ENCODE peak calls at places on chromosomes 12 and 14, in eight cellular contexts. M is fibroblast of mammary gland, T is lung, J is astrocyte of the spinal cord, I is neural progenitor cell, C is spleen, S is Peyer's patch, O is HFF-Myc. A is an unnamed sample.

GRCh38 chr14:73797540-73797925 is 54.1 kb upstream of the PTGR2 start:
- DNase-seq in M (no peak), T (no peak), J (no peak), I (no peak), C (no peak), S (no peak), O (no peak), A (no peak)

GRCh38 chr12:1592444-1593231 is 1.7 kb downstream of the FBXL14 start:
- DNase-seq in M (peak), T (no peak), J (peak), I (peak), C (peak), S (peak), O (no peak), A (peak)

GRCh38 chr14:66139432-66139831 is 346.7 kb upstream of the CCDC196 start:
- DNase-seq in M (no peak), T (no peak), J (no peak), I (no peak), C (no peak), S (no peak), O (no peak), A (no peak)

GRCh38 chr14:94051115-94051514 is 25.0 kb downstream of the OTUB2 start:
- DNase-seq in M (peak), T (peak), J (peak), I (peak), C (peak), S (no peak), O (no peak), A (no peak)

GRCh38 chr12:123449103-123449736 is 8.7 kb upstream of the SNRNP35 start:
- DNase-seq in M (no peak), T (no peak), J (no peak), I (no peak), C (no peak), S (no peak), O (no peak), A (no peak)

GRCh38 chr14:61537567-61538463 is 157.5 kb upstream of the HIF1A start:
- DNase-seq in M (peak), T (peak), J (peak), I (peak), C (no peak), S (no peak), O (no peak), A (no peak)

GRCh38 chr12:132837693-132838463 is 9.2 kb upstream of the GOLGA3 start:
- DNase-seq in M (peak), T (no peak), J (no peak), I (no peak), C (no peak), S (no peak), O (no peak), A (no peak)

GRCh38 chr12:76026643-76027063 is 4.9 kb downstream of the PHLDA1 start:
- DNase-seq in M (peak), T (no peak), J (peak), I (no peak), C (no peak), S (no peak), O (no peak), A (no peak)

GRCh38 chr12:28415755-28416154 is 225.5 kb downstream of the CCDC91 start:
- DNase-seq in M (peak), T (no peak), J (peak), I (no peak), C (no peak), S (no peak), O (no peak), A (no peak)

GRCh38 chr12:105561981-105562726 is 231.7 kb downstream of the C12orf75 start:
- DNase-seq in M (peak), T (peak), J (peak), I (no peak), C (no peak), S (no peak), O (no peak), A (no peak)

GRCh38 chr12:109763201-109763841 is 49.7 kb downstream of the FAM222A start:
- DNase-seq in M (peak), T (no peak), J (peak), I (no peak), C (no peak), S (no peak), O (peak), A (no peak)

GRCh38 chr14:28759658-28760313 is 6.8 kb upstream of the FOXG1 start:
- DNase-seq in M (no peak), T (no peak), J (no peak), I (peak), C (no peak), S (no peak), O (no peak), A (no peak)

GRCh38 chr14:33611405-33612183 is 339.3 kb downstream of the EGLN3 start:
- DNase-seq in M (peak), T (no peak), J (peak), I (no peak), C (no peak), S (no peak), O (no peak), A (no peak)

GRCh38 chr12:91985002-91985767 is 160.5 kb downstream of the BTG1 start:
- DNase-seq in M (peak), T (no peak), J (peak), I (no peak), C (no peak), S (no peak), O (no peak), A (no peak)

GRCh38 chr12:47281667-47282171 is 202.0 kb upstream of the AMIGO2 start:
- DNase-seq in M (peak), T (no peak), J (peak), I (no peak), C (no peak), S (no peak), O (no peak), A (no peak)

GRCh38 chr12:59077153-59077930 is 157.0 kb upstream of the LRIG3 start:
- DNase-seq in M (no peak), T (no peak), J (no peak), I (peak), C (no peak), S (no peak), O (no peak), A (no peak)

GRCh38 chr12:59078027-59078426 is 157.7 kb upstream of the LRIG3 start:
- DNase-seq in M (no peak), T (no peak), J (no peak), I (no peak), C (no peak), S (no peak), O (no peak), A (no peak)

GRCh38 chr12:59075141-59075540 is 154.8 kb upstream of the LRIG3 start:
- DNase-seq in M (no peak), T (no peak), J (no peak), I (no peak), C (no peak), S (no peak), O (no peak), A (no peak)

GRCh38 chr12:59076611-59077010 is 156.3 kb upstream of the LRIG3 start:
- DNase-seq in M (no peak), T (no peak), J (no peak), I (no peak), C (no peak), S (no peak), O (no peak), A (no peak)

DNA sequence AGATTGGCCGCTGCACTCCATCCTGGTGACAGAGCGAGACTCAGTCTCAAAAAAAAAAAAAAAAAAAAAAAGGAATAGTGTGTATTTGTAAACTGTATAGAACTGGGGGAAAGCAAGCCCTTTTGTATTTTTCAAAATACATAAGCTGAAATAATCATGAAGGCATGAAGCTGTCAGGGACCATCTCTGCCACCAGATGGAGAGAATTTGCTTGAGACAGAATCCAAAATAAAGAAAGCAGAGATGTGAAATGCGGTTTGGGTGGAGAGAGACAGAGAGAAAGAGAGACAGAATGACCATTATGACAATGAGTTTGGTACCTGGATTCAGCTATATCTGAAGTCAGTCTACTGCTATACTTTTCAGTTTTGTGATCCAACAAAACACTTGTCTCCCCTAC is 155.7 kb upstream of the LRIG3 start:
- DNase-seq in M (no peak), T (no peak), J (no peak), I (no peak), C (no peak), S (no peak), O (no peak), A (no peak)
- TF ChIP-seq CTCF in M (peak), T (no peak), J (peak), I (no peak), C (no peak), S (no peak), O (no peak), A (no peak)

GRCh38 chr12:89960011-89960507 is 251.4 kb upstream of the ATP2B1 start:
- DNase-seq in M (peak), T (no peak), J (no peak), I (no peak), C (no peak), S (no peak), O (no peak), A (peak)

GRCh38 chr12:89965993-89966392 is 257.4 kb upstream of the ATP2B1 start:
- DNase-seq in M (no peak), T (no peak), J (no peak), I (no peak), C (no peak), S (no peak), O (no peak), A (no peak)

GRCh38 chr12:89959188-89959587 is 250.6 kb upstream of the ATP2B1 start:
- DNase-seq in M (no peak), T (no peak), J (no peak), I (no peak), C (no peak), S (no peak), O (no peak), A (no peak)

GRCh38 chr12:89960607-89961394 is 252.2 kb upstream of the ATP2B1 start:
- DNase-seq in M (peak), T (no peak), J (no peak), I (no peak), C (no peak), S (no peak), O (no peak), A (no peak)

GRCh38 chr12:89962648-89963047 is 254.0 kb upstream of the ATP2B1 start:
- DNase-seq in M (peak), T (no peak), J (no peak), I (no peak), C (no peak), S (no peak), O (no peak), A (no peak)
- TF ChIP-seq CTCF in M (peak), T (no peak), J (peak), I (peak), C (no peak), S (peak), O (no peak), A (no peak)

GRCh38 chr14:104252256-104253215 is 114.1 kb downstream of the KIF26A start:
- DNase-seq in M (no peak), T (no peak), J (no peak), I (no peak), C (no peak), S (no peak), O (no peak), A (peak)
- TF ChIP-seq CTCF in M (no peak), T (no peak), J (no peak), I (peak), C (no peak), S (no peak), O (no peak), A (no peak)

DNA sequence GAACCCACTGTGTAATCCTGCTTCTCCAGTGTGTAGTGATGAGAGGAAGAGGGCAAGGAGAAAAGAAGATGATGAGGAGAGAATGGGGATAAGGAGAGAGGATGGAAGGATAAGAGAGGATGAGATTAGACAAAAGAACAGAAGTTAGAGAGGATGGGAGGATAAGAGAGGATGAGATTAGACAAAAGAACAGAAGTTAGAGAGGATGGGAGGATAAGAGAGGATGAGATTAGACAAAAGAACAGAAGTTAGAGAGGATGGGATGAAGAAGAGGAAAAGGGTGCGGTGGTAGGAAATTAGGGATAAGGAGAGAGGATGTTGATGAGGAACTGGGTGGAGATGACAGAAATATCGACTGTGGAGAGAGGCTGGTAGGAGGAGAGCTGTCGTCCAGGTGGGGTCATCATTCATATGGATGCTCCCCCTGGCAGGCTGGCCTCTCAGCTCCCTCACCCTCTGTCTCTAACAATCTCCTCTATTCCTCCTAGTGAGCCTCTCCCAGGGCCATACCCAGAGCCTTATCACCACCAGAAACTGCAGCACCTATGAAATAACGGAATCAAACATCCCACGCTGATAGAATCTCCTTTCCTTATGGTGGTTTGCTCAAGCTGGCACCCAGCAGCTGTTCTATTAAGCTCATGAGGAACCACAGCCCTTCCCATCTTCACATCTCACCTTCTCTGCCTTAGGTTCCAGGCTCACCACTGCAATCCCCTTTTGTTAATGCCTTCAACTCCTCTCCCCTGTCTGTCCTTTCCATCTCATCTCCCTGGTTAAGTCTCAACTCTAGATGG is 6.0 kb upstream of the CIROP start:
- DNase-seq in M (no peak), T (no peak), J (no peak), I (no peak), C (peak), S (no peak), O (no peak), A (no peak)
- TF ChIP-seq CTCF in M (no peak), T (no peak), J (no peak), I (no peak), C (no peak), S (no peak), O (no peak), A (no peak)

GRCh38 chr12:94980577-94980976 is 22.9 kb downstream of the NDUFA12 start:
- DNase-seq in M (peak), T (no peak), J (peak), I (no peak), C (no peak), S (no peak), O (no peak), A (no peak)
- TF ChIP-seq CTCF in M (peak), T (no peak), J (peak), I (peak), C (no peak), S (peak), O (no peak), A (peak)

DNA sequence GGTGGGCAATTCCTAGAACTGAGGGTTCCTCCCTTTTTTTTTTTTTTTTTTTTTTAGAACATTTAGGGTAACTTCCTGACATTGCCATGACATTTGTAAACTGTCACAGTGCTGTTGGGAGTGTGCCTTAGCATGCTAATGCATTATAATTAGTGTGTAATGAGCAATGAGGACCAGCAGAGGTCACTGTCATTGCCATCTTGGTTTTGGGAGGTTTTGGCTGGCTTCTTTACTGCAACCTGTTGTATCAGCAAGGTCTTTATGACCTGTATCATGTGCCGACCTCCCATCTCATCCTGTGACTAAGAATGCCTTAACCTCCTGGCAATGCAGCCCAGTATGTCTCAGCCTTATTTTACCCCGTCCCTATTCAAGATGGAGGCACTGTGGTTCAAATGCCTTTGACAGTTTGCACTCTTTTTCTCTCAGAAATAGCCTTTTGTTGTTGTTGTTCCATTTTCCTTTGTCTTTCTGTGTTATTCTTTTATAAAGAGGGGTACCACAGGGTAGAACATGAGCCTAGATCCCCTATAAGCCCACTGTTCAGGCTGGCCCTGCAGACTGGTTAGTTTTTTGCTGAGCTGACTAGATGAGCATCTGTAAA is 75.6 kb upstream of the DCD start:
- DNase-seq in M (peak), T (no peak), J (no peak), I (peak), C (no peak), S (no peak), O (peak), A (no peak)
- TF ChIP-seq CTCF in M (peak), T (peak), J (peak), I (peak), C (peak), S (peak), O (peak), A (peak)

GRCh38 chr14:85233756-85234545 is 296.0 kb upstream of the FLRT2 start:
- DNase-seq in M (peak), T (no peak), J (peak), I (no peak), C (no peak), S (no peak), O (peak), A (no peak)

GRCh38 chr14:85235868-85236267 is 294.1 kb upstream of the FLRT2 start:
- DNase-seq in M (no peak), T (no peak), J (no peak), I (no peak), C (no peak), S (no peak), O (no peak), A (no peak)

GRCh38 chr14:85234626-85235025 is 295.3 kb upstream of the FLRT2 start:
- DNase-seq in M (no peak), T (no peak), J (no peak), I (no peak), C (no peak), S (no peak), O (no peak), A (no peak)
- TF ChIP-seq CTCF in M (no peak), T (no peak), J (no peak), I (no peak), C (no peak), S (no peak), O (no peak), A (no peak)

GRCh38 chr14:67436006-67436866 is 24.3 kb upstream of the PLEK2 start:
- DNase-seq in M (no peak), T (no peak), J (no peak), I (no peak), C (no peak), S (no peak), O (no peak), A (no peak)

GRCh38 chr14:67429651-67430205 is 17.8 kb upstream of the PLEK2 start:
- DNase-seq in M (no peak), T (no peak), J (no peak), I (no peak), C (no peak), S (no peak), O (peak), A (no peak)

GRCh38 chr14:67435603-67436002 is 23.6 kb upstream of the PLEK2 start:
- DNase-seq in M (no peak), T (no peak), J (no peak), I (no peak), C (no peak), S (no peak), O (no peak), A (no peak)

GRCh38 chr14:67428501-67429031 is 16.6 kb upstream of the PLEK2 start:
- DNase-seq in M (peak), T (no peak), J (peak), I (no peak), C (no peak), S (no peak), O (peak), A (no peak)

GRCh38 chr14:67432088-67432564 is 20.2 kb upstream of the PLEK2 start:
- DNase-seq in M (no peak), T (no peak), J (no peak), I (no peak), C (no peak), S (no peak), O (no peak), A (no peak)
- TF ChIP-seq CTCF in M (no peak), T (no peak), J (no peak), I (no peak), C (no peak), S (no peak), O (no peak), A (no peak)

GRCh38 chr12:121888478-121889266 is at the start of gene PSMD9:
- DNase-seq in M (peak), T (peak), J (peak), I (peak), C (peak), S (peak), O (peak), A (peak)
- TF ChIP-seq CTCF in M (peak), T (peak), J (peak), I (peak), C (peak), S (peak), O (peak), A (peak)